ENCODE peak calls at places on chromosomes 5 and 9, in nine cellular contexts. G, C, V, N, K, R, I, B and O are unnamed samples.

GRCh38 chr9:33202018-33202417 is 34.9 kb upstream of the B4GALT1 start:
- DNase-seq in K (no peak), C (no peak), I (no peak), V (no peak), R (no peak), N (no peak), B (no peak), G (no peak), O (no peak)

GRCh38 chr5:81572201-81572600 is 178.3 kb upstream of the ACOT12 start:
- DNase-seq in R (no peak), K (no peak), I (no peak), B (no peak), V (no peak), C (no peak), G (no peak), N (no peak), O (peak; percentile 7)

GRCh38 chr9:87157366-87158031 is 210.2 kb upstream of the GAS1 start:
- DNase-seq in R (no peak), K (no peak), I (no peak), B (no peak), V (no peak), G (no peak), N (no peak), C (no peak), O (peak; percentile 57)

GRCh38 chr9:129776938-129777768 is 24.3 kb upstream of the PTGES start:
- DNase-seq in V (no peak), N (no peak), K (peak; percentile 96), B (no peak), I (peak; percentile 98), G (peak; percentile 47), C (peak; percentile 98), R (peak; percentile 78), O (peak; percentile 100)

GRCh38 chr5:154962494-154962893 is 21.6 kb downstream of the MRPL22 start:
- DNase-seq in G (no peak), B (no peak), N (no peak), R (peak; percentile 34), I (no peak), K (peak; percentile 16), V (no peak), C (no peak), O (peak; percentile 59)

GRCh38 chr5:82784521-82784920 is 292.7 kb downstream of the TMEM167A start:
- DNase-seq in K (no peak), G (no peak), N (no peak), I (no peak), B (no peak), V (no peak), R (no peak), C (no peak), O (no peak)

GRCh38 chr5:119951330-119951934 is 322.1 kb downstream of the FAM170A start:
- DNase-seq in I (no peak), C (no peak), V (no peak), G (no peak), R (no peak), N (peak; percentile 4), B (no peak), K (no peak), O (no peak)

GRCh38 chr5:72848474-72849428 is 32.3 kb downstream of the TNPO1 start:
- DNase-seq in N (peak; percentile 78), I (peak; percentile 74), B (peak; percentile 78), C (peak; percentile 68), K (peak; percentile 40), V (no peak), G (peak; percentile 77), R (peak; percentile 41), O (peak; percentile 73)

GRCh38 chr5:6448622-6449464 is at the start of gene UBE2QL1:
- DNase-seq in B (no peak), G (peak; percentile 58), N (peak; percentile 56), R (peak; percentile 24), I (no peak), K (peak; percentile 42), C (no peak), V (no peak), O (peak; percentile 20)

GRCh38 chr9:22469928-22470544 is 23.4 kb downstream of the DMRTA1 start:
- DNase-seq in R (peak; percentile 58), V (no peak), G (peak; percentile 75), N (peak; percentile 73), B (peak; percentile 88), I (no peak), C (no peak), K (peak; percentile 49), O (peak; percentile 61)

GRCh38 chr9:89817186-89817960 is 212.6 kb downstream of the GADD45G start:
- DNase-seq in K (no peak), B (no peak), N (no peak), V (no peak), G (no peak), C (peak; percentile 69), I (no peak), R (no peak), O (no peak)

GRCh38 chr5:57191163-57191562 is 17.3 kb downstream of the GPBP1 start:
- DNase-seq in B (no peak), N (no peak), G (no peak), R (no peak), V (no peak), C (no peak), I (no peak), K (no peak), O (no peak)

DNA sequence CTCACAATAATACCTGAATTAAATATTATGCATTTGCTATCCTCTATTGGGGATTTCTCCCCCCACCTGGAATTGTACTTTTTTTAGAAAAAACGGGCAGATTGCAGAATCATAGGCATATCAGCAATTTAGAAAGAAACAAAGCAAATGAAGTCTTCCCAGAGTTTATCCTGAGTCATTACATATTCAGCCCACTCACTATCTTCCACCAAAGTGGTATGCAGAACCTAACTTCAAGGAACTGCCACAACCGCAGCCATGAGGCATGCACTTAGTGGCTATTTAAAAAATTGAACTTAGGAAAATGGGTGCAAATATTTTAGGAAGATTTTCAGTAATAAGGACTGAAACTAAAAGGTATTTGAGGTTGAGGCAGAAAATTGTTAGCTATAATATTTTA is 48.6 kb downstream of the UBAP1 start:
- DNase-seq in K (no peak), I (no peak), G (no peak), R (no peak), B (no peak), C (no peak), V (no peak), N (no peak), O (peak; percentile 88)
- H3K27ac ChIP-seq in K (no peak overlapping the region), I (no peak overlapping the region), G (no peak overlapping the region), R (no peak overlapping the region), B (no peak overlapping the region), C (no peak overlapping the region), V (no peak overlapping the region), N (no peak overlapping the region), O (peak overlapping the region; percentile 67)

GRCh38 chr5:36841657-36842056 is 34.9 kb upstream of the NIPBL start:
- DNase-seq in B (no peak), G (no peak), I (no peak), K (no peak), N (no peak), R (no peak), C (no peak), V (no peak), O (no peak)
- H3K27ac ChIP-seq in B (no peak overlapping the region), G (no peak overlapping the region), I (no peak overlapping the region), K (no peak overlapping the region), N (no peak overlapping the region), R (no peak overlapping the region), C (no peak overlapping the region), V (no peak overlapping the region), O (no peak overlapping the region)

DNA sequence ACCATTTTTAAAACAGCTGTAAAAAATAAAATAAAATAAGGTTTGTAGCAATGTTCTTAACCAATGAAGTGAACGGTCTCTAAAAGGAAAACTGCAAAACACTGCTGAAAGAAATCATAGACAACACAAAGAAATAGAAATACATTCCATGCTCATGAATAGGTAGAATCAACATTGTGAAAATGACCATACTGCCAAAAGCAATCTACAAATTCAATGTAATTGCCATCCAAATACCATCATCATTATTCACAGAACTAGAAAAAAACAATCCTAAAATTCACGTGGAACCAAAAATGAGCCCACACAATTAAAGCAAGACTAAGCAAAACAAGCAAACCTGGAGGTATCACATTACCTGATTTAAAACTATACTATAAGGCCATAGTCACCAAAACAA is 67.6 kb upstream of the RGMB start:
- DNase-seq in V (no peak), B (no peak), G (no peak), C (no peak), N (no peak), R (no peak), I (no peak), K (no peak), O (peak; percentile 23)
- H3K27ac ChIP-seq in V (no peak overlapping the region), B (no peak overlapping the region), G (no peak overlapping the region), C (no peak overlapping the region), N (no peak overlapping the region), R (no peak overlapping the region), I (no peak overlapping the region), K (no peak overlapping the region), O (no peak overlapping the region)

GRCh38 chr5:107518219-107519015 is 152.3 kb downstream of the EFNA5 start:
- DNase-seq in C (no peak), V (no peak), R (no peak), I (no peak), N (no peak), K (no peak), G (peak; percentile 31), B (peak; percentile 31), O (no peak)
- H3K27ac ChIP-seq in C (no peak overlapping the region), V (no peak overlapping the region), R (no peak overlapping the region), I (no peak overlapping the region), N (no peak overlapping the region), K (no peak overlapping the region), G (peak overlapping the region; percentile 66), B (peak overlapping the region; percentile 77), O (no peak overlapping the region)

GRCh38 chr5:108726446-108727091 is 21.1 kb upstream of the FER start:
- DNase-seq in B (no peak), K (no peak), V (no peak), G (no peak), C (no peak), I (no peak), N (no peak), R (no peak), O (peak; percentile 55)
- H3K27ac ChIP-seq in B (no peak overlapping the region), K (no peak overlapping the region), V (no peak overlapping the region), G (no peak overlapping the region), C (no peak overlapping the region), I (peak overlapping the region; percentile 21), N (peak overlapping the region; percentile 95), R (no peak overlapping the region), O (peak overlapping the region; percentile 80)

GRCh38 chr9:90965141-90965910 is 163.7 kb downstream of the SYK start:
- DNase-seq in V (no peak), G (no peak), C (no peak), N (no peak), B (no peak), K (no peak), R (peak; percentile 2), I (no peak), O (no peak)
- H3K27ac ChIP-seq in V (no peak overlapping the region), G (no peak overlapping the region), C (no peak overlapping the region), N (no peak overlapping the region), B (no peak overlapping the region), K (no peak overlapping the region), R (no peak overlapping the region), I (peak overlapping the region; percentile 91), O (no peak overlapping the region)